ENCODE peak calls at places on chromosome 20, in seven cellular contexts. S, A, Z, R, U, P and D are unnamed samples.
A peak's percentile ranks its signal among the peaks of the same experiment; 100 is the strongest.

GRCh38 chr20:37095108-37095608 is 639 bp downstream of the RBL1 start:
- DNase-seq in U (peak; percentile 11), P (no peak), R (peak; percentile 3), A (no peak), S (peak; percentile 37), Z (no peak), D (no peak)

GRCh38 chr20:48039514-48039913 is 254.2 kb upstream of the SULF2 start:
- DNase-seq in S (no peak), U (no peak), R (no peak), P (no peak), A (no peak), Z (no peak), D (no peak)

GRCh38 chr20:45052698-45053440 is 48.1 kb downstream of the KCNS1 start:
- DNase-seq in S (peak; percentile 52), U (no peak), P (peak; percentile 94), Z (no peak), A (no peak), R (no peak), D (peak; percentile 91)

GRCh38 chr20:12984069-12984765 is 24.6 kb upstream of the SPTLC3 start:
- DNase-seq in R (no peak), Z (no peak), U (no peak), S (no peak), P (peak; percentile 64), A (no peak), D (peak; percentile 50)

GRCh38 chr20:64049060-64049886 is at the start of gene SOX18:
- DNase-seq in P (no peak), U (no peak), S (peak; percentile 19), Z (no peak), A (no peak), R (peak; percentile 69), D (no peak)

GRCh38 chr20:37480915-37481314 is 40.1 kb upstream of the NNAT start:
- DNase-seq in S (no peak), A (no peak), R (no peak), P (no peak), Z (no peak), U (no peak), D (no peak)

GRCh38 chr20:61660559-61660958 is 405.1 kb downstream of the TAF4 start:
- DNase-seq in S (no peak), A (no peak), R (no peak), P (no peak), U (no peak), Z (no peak), D (no peak)

GRCh38 chr20:58870293-58871014 is 17.9 kb downstream of the GNAS start:
- DNase-seq in Z (peak; percentile 62), P (peak; percentile 38), S (peak; percentile 52), U (peak; percentile 85), A (peak; percentile 80), R (peak; percentile 81), D (peak; percentile 45)

GRCh38 chr20:63519765-63520593 is 586 bp upstream of the PPDPF start:
- DNase-seq in U (peak; percentile 42), R (peak; percentile 76), Z (peak; percentile 67), A (peak; percentile 86), S (no peak), P (no peak), D (peak; percentile 23)

GRCh38 chr20:18004389-18005031 is 35.7 kb downstream of the MGME1 start:
- DNase-seq in P (no peak), Z (no peak), A (no peak), S (peak; percentile 41), U (no peak), R (no peak), D (peak; percentile 23)

GRCh38 chr20:53890434-53891305 is 179.7 kb downstream of the BCAS1 start:
- DNase-seq in Z (no peak), A (no peak), R (no peak), U (no peak), P (no peak), S (peak; percentile 64), D (no peak)

GRCh38 chr20:17610566-17611289 is 40.9 kb downstream of the DSTN start:
- DNase-seq in S (no peak), Z (peak; percentile 57), A (peak; percentile 69), U (peak; percentile 63), R (no peak), P (no peak), D (no peak)

GRCh38 chr20:11056414-11056813 is 382.6 kb upstream of the JAG1 start:
- DNase-seq in A (no peak), P (no peak), U (no peak), Z (no peak), R (no peak), S (no peak), D (no peak)

GRCh38 chr20:48791666-48792071 is 36.1 kb downstream of the PREX1 start:
- DNase-seq in Z (no peak), R (no peak), U (peak; percentile 49), A (no peak), S (peak; percentile 58), P (peak; percentile 80), D (peak; percentile 81)

GRCh38 chr20:19976595-19977372 is 40.4 kb upstream of the NAA20 start:
- DNase-seq in U (peak; percentile 78), P (peak; percentile 79), R (peak; percentile 33), Z (no peak), S (peak; percentile 83), A (peak; percentile 69), D (peak; percentile 92)

GRCh38 chr20:63896136-63896890 is 1.4 kb downstream of the DNAJC5 start:
- DNase-seq in S (peak; percentile 15), Z (peak; percentile 65), P (no peak), R (peak; percentile 26), U (peak; percentile 85), A (no peak), D (peak; percentile 25)

GRCh38 chr20:2986466-2986865 is 57.0 kb upstream of the GNRH2 start:
- DNase-seq in R (no peak), P (no peak), U (no peak), S (peak; percentile 85), A (no peak), Z (no peak), D (no peak)

DNA sequence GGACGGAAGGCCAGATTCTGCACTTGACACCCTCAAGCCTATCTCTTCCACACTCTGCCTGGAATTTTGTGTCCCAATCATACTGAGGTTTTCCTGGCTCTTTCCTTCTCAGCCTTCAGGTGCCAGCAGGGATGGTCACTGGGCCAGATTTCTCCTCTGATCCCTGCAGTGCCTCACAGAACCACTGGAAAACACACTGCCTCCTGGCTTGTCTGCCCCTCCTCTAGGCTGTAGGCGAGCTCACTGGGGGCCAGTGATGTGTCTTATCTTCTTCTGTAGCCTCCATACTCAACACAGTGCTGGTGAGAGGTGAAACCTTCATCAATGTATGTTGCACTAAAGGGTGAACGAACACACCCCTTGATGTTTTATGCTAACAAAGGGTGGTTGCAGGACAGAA is 80.2 kb downstream of the CDH26 start:
- DNase-seq in R (no peak), S (no peak), U (no peak), Z (no peak), P (no peak), A (no peak), D (no peak)
- TF ChIP-seq CTCF in R (no peak), S (no peak), U (no peak), Z (no peak), P (no peak), A (no peak), D (no peak)

GRCh38 chr20:955111-955510 is 39.0 kb upstream of the ANGPT4 start:
- DNase-seq in A (no peak), R (no peak), P (no peak), U (no peak), S (no peak), Z (no peak), D (no peak)

GRCh38 chr20:952196-952795 is 36.2 kb upstream of the ANGPT4 start:
- DNase-seq in P (no peak), R (no peak), A (no peak), U (no peak), S (no peak), Z (no peak), D (no peak)

GRCh38 chr20:955656-956055 is 39.5 kb upstream of the ANGPT4 start:
- DNase-seq in Z (no peak), U (no peak), P (no peak), A (no peak), R (no peak), S (no peak), D (no peak)

GRCh38 chr20:951384-952169 is 35.4 kb upstream of the ANGPT4 start:
- DNase-seq in R (no peak), Z (no peak), U (no peak), P (no peak), A (no peak), S (no peak), D (no peak)

GRCh38 chr20:953742-954141 is 37.6 kb upstream of the ANGPT4 start:
- DNase-seq in A (no peak), Z (no peak), U (no peak), P (no peak), R (no peak), S (peak; percentile 5), D (no peak)
- TF ChIP-seq CTCF in A (peak; percentile 12), Z (no peak), U (no peak), P (peak; percentile 28), R (no peak), S (peak; percentile 27), D (peak; percentile 11)

GRCh38 chr20:1669304-1669703 is 11.7 kb upstream of the SIRPG start:
- DNase-seq in A (peak; percentile 68), U (no peak), S (peak; percentile 16), R (no peak), P (peak; percentile 87), Z (no peak), D (peak; percentile 89)
- TF ChIP-seq CTCF in A (no peak), U (no peak), S (no peak), R (no peak), P (no peak), Z (no peak), D (no peak)

GRCh38 chr20:15899972-15900371 is 673.3 kb downstream of the KIF16B start:
- DNase-seq in A (no peak), R (no peak), U (no peak), S (no peak), P (no peak), Z (no peak), D (no peak)

GRCh38 chr20:15900443-15900842 is 672.8 kb downstream of the KIF16B start:
- DNase-seq in P (peak; percentile 56), Z (no peak), R (no peak), S (peak; percentile 5), U (no peak), A (no peak), D (peak; percentile 16)

GRCh38 chr20:15905661-15906060 is 667.6 kb downstream of the KIF16B start:
- DNase-seq in P (no peak), R (no peak), A (no peak), Z (no peak), S (no peak), U (no peak), D (no peak)

GRCh38 chr20:15902493-15902892 is 670.8 kb downstream of the KIF16B start:
- DNase-seq in A (no peak), P (no peak), Z (no peak), R (peak; percentile 33), U (peak; percentile 8), S (no peak), D (no peak)
- TF ChIP-seq CTCF in A (no peak), P (peak; percentile 8), Z (no peak), R (peak; percentile 20), U (no peak), S (peak; percentile 6), D (peak; percentile 16)